ENCODE peak calls at places on chromosomes 2 and 18, in ten cellular contexts. One of them, this sample, is unnamed.

GRCh38 chr2:19775838-19776237 is 125.9 kb downstream of the TTC32 start:
- DNase-seq in lower lobe of right lung: no peak
- DNase-seq in AG04450: no peak
- DNase-seq in AG10803: no peak
- DNase-seq in CD8-positive, alpha-beta T cell: no peak
- DNase-seq in brain microvascular endothelial cell: no peak
- DNase-seq in trophoblast cell: no peak
- DNase-seq in foreskin fibroblast: peak; percentile 27
- DNase-seq in fibroblast of pulmonary artery: peak; percentile 82
- DNase-seq in adipocyte: no peak
- DNase-seq in this sample: peak; percentile 51

GRCh38 chr2:234670804-234671203 is 173.9 kb upstream of the ARL4C start:
- DNase-seq in CD8-positive, alpha-beta T cell: no peak
- DNase-seq in AG04450: no peak
- DNase-seq in AG10803: no peak
- DNase-seq in lower lobe of right lung: no peak
- DNase-seq in fibroblast of pulmonary artery: no peak
- DNase-seq in brain microvascular endothelial cell: no peak
- DNase-seq in trophoblast cell: no peak
- DNase-seq in adipocyte: no peak
- DNase-seq in foreskin fibroblast: no peak
- DNase-seq in this sample: no peak

GRCh38 chr18:68520406-68521075 is 194.4 kb downstream of the TMX3 start:
- DNase-seq in CD8-positive, alpha-beta T cell: no peak
- DNase-seq in brain microvascular endothelial cell: peak; percentile 51
- DNase-seq in AG04450: peak; percentile 33
- DNase-seq in trophoblast cell: no peak
- DNase-seq in AG10803: peak; percentile 52
- DNase-seq in fibroblast of pulmonary artery: peak; percentile 66
- DNase-seq in lower lobe of right lung: no peak
- DNase-seq in foreskin fibroblast: peak; percentile 69
- DNase-seq in adipocyte: peak; percentile 34
- DNase-seq in this sample: peak; percentile 49

GRCh38 chr18:36412778-36413177 is 115.3 kb downstream of the FHOD3 start:
- DNase-seq in AG10803: no peak
- DNase-seq in lower lobe of right lung: no peak
- DNase-seq in foreskin fibroblast: peak; percentile 35
- DNase-seq in fibroblast of pulmonary artery: peak; percentile 53
- DNase-seq in trophoblast cell: peak; percentile 53
- DNase-seq in CD8-positive, alpha-beta T cell: no peak
- DNase-seq in brain microvascular endothelial cell: no peak
- DNase-seq in adipocyte: no peak
- DNase-seq in AG04450: no peak
- DNase-seq in this sample: peak; percentile 29

GRCh38 chr2:230721712-230722111 is 9.1 kb downstream of the CAB39 start:
- DNase-seq in AG10803: peak; percentile 77
- DNase-seq in adipocyte: no peak
- DNase-seq in fibroblast of pulmonary artery: peak; percentile 56
- DNase-seq in foreskin fibroblast: peak; percentile 16
- DNase-seq in AG04450: no peak
- DNase-seq in brain microvascular endothelial cell: no peak
- DNase-seq in lower lobe of right lung: no peak
- DNase-seq in CD8-positive, alpha-beta T cell: no peak
- DNase-seq in trophoblast cell: no peak
- DNase-seq in this sample: peak; percentile 70

GRCh38 chr2:62999905-63000304 is 50.7 kb upstream of the OTX1 start:
- DNase-seq in CD8-positive, alpha-beta T cell: no peak
- DNase-seq in trophoblast cell: no peak
- DNase-seq in foreskin fibroblast: peak; percentile 74
- DNase-seq in brain microvascular endothelial cell: no peak
- DNase-seq in lower lobe of right lung: no peak
- DNase-seq in AG04450: no peak
- DNase-seq in AG10803: peak; percentile 80
- DNase-seq in adipocyte: peak; percentile 38
- DNase-seq in fibroblast of pulmonary artery: peak; percentile 62
- DNase-seq in this sample: peak; percentile 16

GRCh38 chr18:7921938-7922587 is 354.9 kb downstream of the PTPRM start:
- DNase-seq in AG10803: peak; percentile 52
- DNase-seq in brain microvascular endothelial cell: peak; percentile 59
- DNase-seq in trophoblast cell: no peak
- DNase-seq in AG04450: no peak
- DNase-seq in fibroblast of pulmonary artery: peak; percentile 82
- DNase-seq in adipocyte: peak; percentile 82
- DNase-seq in foreskin fibroblast: peak; percentile 75
- DNase-seq in lower lobe of right lung: no peak
- DNase-seq in CD8-positive, alpha-beta T cell: no peak
- DNase-seq in this sample: peak; percentile 75

GRCh38 chr2:905091-905832 is 45.4 kb upstream of the SNTG2 start:
- DNase-seq in foreskin fibroblast: no peak
- DNase-seq in fibroblast of pulmonary artery: no peak
- DNase-seq in AG04450: no peak
- DNase-seq in brain microvascular endothelial cell: no peak
- DNase-seq in trophoblast cell: no peak
- DNase-seq in AG10803: no peak
- DNase-seq in CD8-positive, alpha-beta T cell: no peak
- DNase-seq in adipocyte: no peak
- DNase-seq in lower lobe of right lung: no peak
- DNase-seq in this sample: no peak

GRCh38 chr2:220641137-220641536 is 931.0 kb downstream of the EPHA4 start:
- DNase-seq in AG10803: no peak
- DNase-seq in AG04450: no peak
- DNase-seq in fibroblast of pulmonary artery: no peak
- DNase-seq in adipocyte: no peak
- DNase-seq in lower lobe of right lung: no peak
- DNase-seq in foreskin fibroblast: no peak
- DNase-seq in trophoblast cell: no peak
- DNase-seq in brain microvascular endothelial cell: no peak
- DNase-seq in CD8-positive, alpha-beta T cell: no peak
- DNase-seq in this sample: no peak

GRCh38 chr18:52007109-52007508 is 332.9 kb upstream of the DCC start:
- DNase-seq in brain microvascular endothelial cell: no peak
- DNase-seq in AG04450: no peak
- DNase-seq in AG10803: no peak
- DNase-seq in adipocyte: no peak
- DNase-seq in trophoblast cell: no peak
- DNase-seq in foreskin fibroblast: no peak
- DNase-seq in fibroblast of pulmonary artery: no peak
- DNase-seq in lower lobe of right lung: no peak
- DNase-seq in CD8-positive, alpha-beta T cell: no peak
- DNase-seq in this sample: no peak

GRCh38 chr2:55616509-55617159 is 788 bp downstream of the PPP4R3B start:
- DNase-seq in adipocyte: peak; percentile 72
- DNase-seq in AG10803: peak; percentile 68
- DNase-seq in fibroblast of pulmonary artery: peak; percentile 70
- DNase-seq in trophoblast cell: peak; percentile 74
- DNase-seq in lower lobe of right lung: no peak
- DNase-seq in AG04450: no peak
- DNase-seq in foreskin fibroblast: peak; percentile 63
- DNase-seq in brain microvascular endothelial cell: peak; percentile 64
- DNase-seq in CD8-positive, alpha-beta T cell: peak; percentile 20
- DNase-seq in this sample: peak; percentile 88

GRCh38 chr18:25351280-25351772 is 640 bp downstream of the ZNF521 start:
- DNase-seq in CD8-positive, alpha-beta T cell: no peak
- DNase-seq in adipocyte: no peak
- DNase-seq in AG10803: peak; percentile 1
- DNase-seq in lower lobe of right lung: no peak
- DNase-seq in trophoblast cell: no peak
- DNase-seq in brain microvascular endothelial cell: no peak
- DNase-seq in AG04450: no peak
- DNase-seq in foreskin fibroblast: no peak
- DNase-seq in fibroblast of pulmonary artery: peak; percentile 6
- DNase-seq in this sample: peak; percentile 11

GRCh38 chr2:21001225-21001946 is 42.5 kb downstream of the APOB start:
- DNase-seq in adipocyte: no peak
- DNase-seq in foreskin fibroblast: no peak
- DNase-seq in trophoblast cell: no peak
- DNase-seq in AG04450: no peak
- DNase-seq in fibroblast of pulmonary artery: no peak
- DNase-seq in lower lobe of right lung: no peak
- DNase-seq in CD8-positive, alpha-beta T cell: no peak
- DNase-seq in brain microvascular endothelial cell: no peak
- DNase-seq in AG10803: no peak
- DNase-seq in this sample: no peak

GRCh38 chr2:239368906-239369584 is 31.8 kb downstream of the HDAC4 start:
- DNase-seq in lower lobe of right lung: peak; percentile 24
- DNase-seq in foreskin fibroblast: no peak
- DNase-seq in trophoblast cell: no peak
- DNase-seq in fibroblast of pulmonary artery: no peak
- DNase-seq in brain microvascular endothelial cell: no peak
- DNase-seq in adipocyte: no peak
- DNase-seq in AG04450: no peak
- DNase-seq in AG10803: no peak
- DNase-seq in CD8-positive, alpha-beta T cell: no peak
- DNase-seq in this sample: no peak

GRCh38 chr2:217434183-217434620 is 568.6 kb downstream of the TNS1 start:
- DNase-seq in trophoblast cell: peak; percentile 66
- DNase-seq in fibroblast of pulmonary artery: peak; percentile 97
- DNase-seq in CD8-positive, alpha-beta T cell: no peak
- DNase-seq in foreskin fibroblast: peak; percentile 95
- DNase-seq in AG04450: peak; percentile 98
- DNase-seq in adipocyte: peak; percentile 97
- DNase-seq in lower lobe of right lung: peak; percentile 81
- DNase-seq in brain microvascular endothelial cell: peak; percentile 98
- DNase-seq in AG10803: peak; percentile 98
- DNase-seq in this sample: peak; percentile 100

GRCh38 chr2:226213717-226214116 is 585.9 kb downstream of the IRS1 start:
- DNase-seq in lower lobe of right lung: no peak
- DNase-seq in brain microvascular endothelial cell: peak; percentile 56
- DNase-seq in adipocyte: peak; percentile 78
- DNase-seq in AG04450: peak; percentile 45
- DNase-seq in AG10803: peak; percentile 95
- DNase-seq in trophoblast cell: no peak
- DNase-seq in fibroblast of pulmonary artery: peak; percentile 82
- DNase-seq in foreskin fibroblast: peak; percentile 90
- DNase-seq in CD8-positive, alpha-beta T cell: no peak
- DNase-seq in this sample: peak; percentile 63
- H3K4me3 ChIP-seq in lower lobe of right lung: no peak overlapping the region
- H3K4me3 ChIP-seq in brain microvascular endothelial cell: no peak overlapping the region
- H3K4me3 ChIP-seq in adipocyte: peak overlapping the region; percentile 3
- H3K4me3 ChIP-seq in AG04450: no peak overlapping the region
- H3K4me3 ChIP-seq in AG10803: no peak overlapping the region
- H3K4me3 ChIP-seq in trophoblast cell: no peak overlapping the region
- H3K4me3 ChIP-seq in fibroblast of pulmonary artery: no peak overlapping the region
- H3K4me3 ChIP-seq in foreskin fibroblast: no peak overlapping the region
- H3K4me3 ChIP-seq in CD8-positive, alpha-beta T cell: no peak overlapping the region
- H3K4me3 ChIP-seq in this sample: no peak overlapping the region

GRCh38 chr2:174730530-174731018 is 33.7 kb downstream of the CHRNA1 start:
- DNase-seq in foreskin fibroblast: no peak
- DNase-seq in fibroblast of pulmonary artery: no peak
- DNase-seq in trophoblast cell: no peak
- DNase-seq in CD8-positive, alpha-beta T cell: no peak
- DNase-seq in brain microvascular endothelial cell: no peak
- DNase-seq in AG10803: no peak
- DNase-seq in adipocyte: no peak
- DNase-seq in lower lobe of right lung: no peak
- DNase-seq in AG04450: no peak
- DNase-seq in this sample: no peak
- H3K4me3 ChIP-seq in foreskin fibroblast: peak overlapping the region; percentile 36
- H3K4me3 ChIP-seq in fibroblast of pulmonary artery: peak overlapping the region; percentile 39
- H3K4me3 ChIP-seq in trophoblast cell: no peak overlapping the region
- H3K4me3 ChIP-seq in CD8-positive, alpha-beta T cell: peak overlapping the region; percentile 74
- H3K4me3 ChIP-seq in brain microvascular endothelial cell: peak overlapping the region; percentile 53
- H3K4me3 ChIP-seq in AG10803: peak overlapping the region; percentile 50
- H3K4me3 ChIP-seq in adipocyte: peak overlapping the region; percentile 76
- H3K4me3 ChIP-seq in lower lobe of right lung: peak overlapping the region; percentile 49
- H3K4me3 ChIP-seq in AG04450: peak overlapping the region; percentile 51
- H3K4me3 ChIP-seq in this sample: peak overlapping the region; percentile 51

DNA sequence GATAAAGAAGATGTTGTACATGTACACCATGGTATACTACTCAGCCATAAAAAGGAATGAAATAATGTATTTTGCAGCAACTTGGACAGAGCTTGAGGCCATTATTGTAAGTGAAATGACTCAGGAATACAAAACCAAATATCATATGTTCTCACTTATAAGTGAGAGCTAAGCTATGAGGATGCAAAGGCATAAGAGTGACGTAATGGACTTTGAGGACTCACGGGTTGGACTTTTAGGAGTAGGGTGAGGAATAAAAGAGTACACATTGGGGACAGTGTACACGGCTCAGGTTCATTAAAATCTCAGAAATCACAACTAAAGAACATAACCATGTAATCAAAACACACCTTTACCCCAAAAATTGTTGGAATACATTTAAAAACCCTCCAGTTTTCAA is 206.4 kb downstream of the RIT2 start:
- DNase-seq in fibroblast of pulmonary artery: no peak
- DNase-seq in lower lobe of right lung: no peak
- DNase-seq in foreskin fibroblast: no peak
- DNase-seq in AG10803: no peak
- DNase-seq in CD8-positive, alpha-beta T cell: no peak
- DNase-seq in trophoblast cell: no peak
- DNase-seq in adipocyte: no peak
- DNase-seq in AG04450: no peak
- DNase-seq in brain microvascular endothelial cell: no peak
- DNase-seq in this sample: no peak
- H3K4me3 ChIP-seq in fibroblast of pulmonary artery: no peak overlapping the region
- H3K4me3 ChIP-seq in lower lobe of right lung: no peak overlapping the region
- H3K4me3 ChIP-seq in foreskin fibroblast: no peak overlapping the region
- H3K4me3 ChIP-seq in AG10803: no peak overlapping the region
- H3K4me3 ChIP-seq in CD8-positive, alpha-beta T cell: no peak overlapping the region
- H3K4me3 ChIP-seq in trophoblast cell: no peak overlapping the region
- H3K4me3 ChIP-seq in adipocyte: no peak overlapping the region
- H3K4me3 ChIP-seq in AG04450: no peak overlapping the region
- H3K4me3 ChIP-seq in brain microvascular endothelial cell: no peak overlapping the region
- H3K4me3 ChIP-seq in this sample: no peak overlapping the region

GRCh38 chr2:191150451-191151314 is at the start of gene STAT4:
- DNase-seq in adipocyte: peak; percentile 33
- DNase-seq in lower lobe of right lung: peak; percentile 59
- DNase-seq in CD8-positive, alpha-beta T cell: peak; percentile 68
- DNase-seq in AG04450: no peak
- DNase-seq in trophoblast cell: peak; percentile 7
- DNase-seq in AG10803: no peak
- DNase-seq in foreskin fibroblast: peak; percentile 58
- DNase-seq in fibroblast of pulmonary artery: peak; percentile 75
- DNase-seq in brain microvascular endothelial cell: peak; percentile 75
- DNase-seq in this sample: peak; percentile 55

GRCh38 chr2:191150121-191150450 is 708 bp downstream of the STAT4 start:
- DNase-seq in AG04450: no peak
- DNase-seq in lower lobe of right lung: no peak
- DNase-seq in adipocyte: no peak
- DNase-seq in brain microvascular endothelial cell: no peak
- DNase-seq in AG10803: no peak
- DNase-seq in foreskin fibroblast: peak; percentile 13
- DNase-seq in fibroblast of pulmonary artery: no peak
- DNase-seq in CD8-positive, alpha-beta T cell: no peak
- DNase-seq in trophoblast cell: no peak
- DNase-seq in this sample: no peak

GRCh38 chr2:191152841-191153240 is 2.0 kb upstream of the STAT4 start:
- DNase-seq in brain microvascular endothelial cell: peak; percentile 84
- DNase-seq in trophoblast cell: no peak
- DNase-seq in adipocyte: peak; percentile 27
- DNase-seq in foreskin fibroblast: peak; percentile 72
- DNase-seq in AG10803: peak; percentile 88
- DNase-seq in CD8-positive, alpha-beta T cell: peak; percentile 13
- DNase-seq in fibroblast of pulmonary artery: peak; percentile 57
- DNase-seq in lower lobe of right lung: no peak
- DNase-seq in AG04450: no peak
- DNase-seq in this sample: peak; percentile 53

GRCh38 chr2:191148766-191149165 is 2.0 kb downstream of the STAT4 start:
- DNase-seq in fibroblast of pulmonary artery: no peak
- DNase-seq in adipocyte: no peak
- DNase-seq in AG10803: no peak
- DNase-seq in CD8-positive, alpha-beta T cell: no peak
- DNase-seq in brain microvascular endothelial cell: no peak
- DNase-seq in lower lobe of right lung: no peak
- DNase-seq in foreskin fibroblast: no peak
- DNase-seq in AG04450: no peak
- DNase-seq in trophoblast cell: no peak
- DNase-seq in this sample: no peak

GRCh38 chr2:191151315-191151698 is 513 bp upstream of the STAT4 start:
- DNase-seq in CD8-positive, alpha-beta T cell: no peak
- DNase-seq in adipocyte: no peak
- DNase-seq in foreskin fibroblast: no peak
- DNase-seq in AG10803: no peak
- DNase-seq in lower lobe of right lung: no peak
- DNase-seq in brain microvascular endothelial cell: no peak
- DNase-seq in trophoblast cell: no peak
- DNase-seq in fibroblast of pulmonary artery: no peak
- DNase-seq in AG04450: no peak
- DNase-seq in this sample: no peak
- H3K4me3 ChIP-seq in CD8-positive, alpha-beta T cell: peak overlapping the region; percentile 80
- H3K4me3 ChIP-seq in adipocyte: peak overlapping the region; percentile 83
- H3K4me3 ChIP-seq in foreskin fibroblast: peak overlapping the region; percentile 55
- H3K4me3 ChIP-seq in AG10803: no peak overlapping the region
- H3K4me3 ChIP-seq in lower lobe of right lung: peak overlapping the region; percentile 68
- H3K4me3 ChIP-seq in brain microvascular endothelial cell: no peak overlapping the region
- H3K4me3 ChIP-seq in trophoblast cell: no peak overlapping the region
- H3K4me3 ChIP-seq in fibroblast of pulmonary artery: no peak overlapping the region
- H3K4me3 ChIP-seq in AG04450: no peak overlapping the region
- H3K4me3 ChIP-seq in this sample: no peak overlapping the region